ENCODE peak calls at places on chromosomes 3 and 15, in four cellular contexts. Q is heart left ventricle, U is GM10248, L is progenitor cell of endocrine pancreas. M is an unnamed sample.

GRCh38 chr3:43953814-43954241 is 263.1 kb downstream of the ABHD5 start:
- DNase-seq in L (no peak), Q (no peak), U (no peak), M (peak)

GRCh38 chr15:100383302-100384107 is 41.7 kb upstream of the ADAMTS17 start:
- DNase-seq in Q (no peak), U (no peak), L (no peak), M (peak)

GRCh38 chr3:139301183-139301582 is 42.6 kb upstream of the MRPS22 start:
- DNase-seq in Q (no peak), L (no peak), U (no peak), M (no peak)

GRCh38 chr3:71521940-71522876 is 61.3 kb downstream of the FOXP1 start:
- DNase-seq in L (no peak), U (no peak), Q (peak), M (peak)

GRCh38 chr15:69031013-69032001 is 16.8 kb downstream of the NOX5 start:
- DNase-seq in Q (peak), L (peak), U (peak), M (peak)

GRCh38 chr3:175940243-175940642 is 1081.1 kb downstream of the NAALADL2 start:
- DNase-seq in L (no peak), U (no peak), Q (no peak), M (no peak)

GRCh38 chr15:22265961-22266360 is 185.6 kb downstream of the OR4M2 start:
- DNase-seq in Q (no peak), L (no peak), U (no peak), M (no peak)

GRCh38 chr3:17133637-17134545 is 249.1 kb downstream of the PLCL2 start:
- DNase-seq in L (no peak), U (no peak), Q (no peak), M (no peak)

GRCh38 chr15:77002954-77003912 is 8.3 kb downstream of the PSTPIP1 start:
- DNase-seq in U (peak), Q (peak), L (no peak), M (no peak)

GRCh38 chr3:69865920-69866679 is 126.8 kb downstream of the MITF start:
- DNase-seq in U (no peak), Q (peak), L (peak), M (peak)

GRCh38 chr15:75661041-75661778 is 13.5 kb downstream of the SNX33 start:
- DNase-seq in L (no peak), U (no peak), Q (peak), M (peak)

GRCh38 chr3:194534243-194534642 is 47.4 kb upstream of the ATP13A3 start:
- DNase-seq in U (no peak), Q (no peak), L (no peak), M (no peak)

GRCh38 chr3:13887746-13888300 is 8.0 kb upstream of the WNT7A start:
- DNase-seq in L (no peak), Q (no peak), U (no peak), M (no peak)

GRCh38 chr3:124084398-124084881 is 92.5 kb upstream of the ROPN1 start:
- DNase-seq in Q (no peak), U (no peak), L (no peak), M (no peak)

GRCh38 chr15:62163847-62164499 is 1.1 kb downstream of the C2CD4B start:
- DNase-seq in U (no peak), L (peak), Q (no peak), M (peak)

GRCh38 chr3:114329823-114330222 is 36.0 kb downstream of the TIGIT start:
- DNase-seq in U (no peak), Q (no peak), L (no peak), M (no peak)

GRCh38 chr15:71252036-71252898 is 137.0 kb downstream of the THSD4 start:
- DNase-seq in U (no peak), L (no peak), Q (peak), M (no peak)

GRCh38 chr3:60294181-60294580 is 957.1 kb downstream of the FHIT start:
- DNase-seq in U (no peak), Q (no peak), L (no peak), M (no peak)

GRCh38 chr15:31387483-31388118 is 61.0 kb downstream of the KLF13 start:
- DNase-seq in L (no peak), Q (peak), U (no peak), M (peak)

GRCh38 chr3:128482175-128482856 is 10.7 kb downstream of the GATA2 start:
- DNase-seq in Q (no peak), L (no peak), U (no peak), M (no peak)

GRCh38 chr3:31341130-31341529 is 191.6 kb upstream of the STT3B start:
- DNase-seq in L (no peak), Q (no peak), U (no peak), M (peak)

GRCh38 chr3:12097972-12098371 is 60.7 kb downstream of the TIMP4 start:
- DNase-seq in Q (no peak), U (no peak), L (no peak), M (no peak)

GRCh38 chr3:124631727-124632126 is 98.5 kb upstream of the UMPS start:
- DNase-seq in L (no peak), U (no peak), Q (no peak), M (no peak)

GRCh38 chr3:5264896-5265770 is 77.6 kb downstream of the EDEM1 start:
- DNase-seq in L (no peak), Q (no peak), U (no peak), M (no peak)

GRCh38 chr3:46344476-46344875 is 9.4 kb upstream of the CCR2 start:
- DNase-seq in Q (no peak), U (no peak), L (no peak), M (no peak)

GRCh38 chr3:51382076-51382745 is 2.9 kb upstream of the MANF start:
- DNase-seq in L (no peak), Q (no peak), U (no peak), M (no peak)

DNA sequence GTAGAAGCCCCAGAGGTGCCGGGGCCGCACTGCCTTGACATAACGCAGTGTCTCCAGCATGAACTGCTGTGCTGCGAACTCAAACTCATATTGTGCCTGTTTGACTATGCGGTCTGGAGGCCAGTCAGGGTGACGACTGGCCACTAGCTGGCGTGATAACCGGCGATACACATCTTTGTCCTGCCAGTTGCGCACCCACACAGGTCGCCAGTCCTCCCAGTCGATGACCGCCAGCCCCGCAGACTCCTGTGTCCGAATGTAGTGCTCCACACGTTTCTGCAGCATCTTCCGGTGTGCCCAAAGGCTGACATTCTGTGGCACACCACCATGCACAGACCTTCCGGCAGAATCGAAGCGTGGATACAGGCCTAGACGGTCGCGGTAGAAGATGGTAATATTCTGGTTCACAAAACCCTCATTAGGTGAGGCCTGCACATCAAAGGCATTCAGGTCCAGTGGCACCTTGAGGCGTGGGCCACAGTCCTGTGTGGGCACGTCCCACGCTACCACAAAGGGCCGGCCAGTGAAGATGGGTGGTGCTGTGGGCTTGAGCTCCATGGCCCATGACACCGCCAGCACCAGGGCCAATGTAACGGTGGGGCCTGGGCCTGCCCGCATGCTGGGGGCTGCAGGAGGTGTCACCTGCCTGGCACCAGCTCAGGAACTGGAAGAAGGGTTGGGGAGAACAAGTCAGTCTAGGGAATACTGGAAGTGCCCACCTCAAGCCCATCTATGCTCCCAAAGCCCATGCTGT is 2.5 kb downstream of the HYAL2 start:
- DNase-seq in L (no peak), Q (peak), U (no peak), M (no peak)
- TF ChIP-seq CTCF in L (no peak), Q (no peak), U (no peak), M (no peak)

GRCh38 chr3:8503871-8504610 is 2.4 kb downstream of the LMCD1 start:
- DNase-seq in U (peak), Q (no peak), L (no peak), M (no peak)
- TF ChIP-seq CTCF in U (no peak), Q (no peak), L (no peak), M (no peak)

GRCh38 chr15:36278219-36278618 is 301.2 kb upstream of the CDIN1 start:
- DNase-seq in U (no peak), Q (no peak), L (no peak), M (no peak)
- TF ChIP-seq CTCF in U (no peak), Q (peak), L (no peak), M (no peak)

GRCh38 chr3:150312018-150312657 is 96.0 kb upstream of the TSC22D2 start:
- DNase-seq in U (no peak), L (no peak), Q (no peak), M (peak)
- TF ChIP-seq CTCF in U (peak), L (no peak), Q (no peak), M (no peak)

GRCh38 chr3:24680214-24680967 is 185.7 kb upstream of the THRB start:
- DNase-seq in U (peak), Q (peak), L (peak), M (peak)
- TF ChIP-seq CTCF in U (peak), Q (peak), L (peak), M (peak)

GRCh38 chr3:32422943-32423342 is 31.3 kb downstream of the CMTM7 start:
- DNase-seq in L (no peak), Q (no peak), U (no peak), M (no peak)

GRCh38 chr3:32421185-32421584 is 29.5 kb downstream of the CMTM7 start:
- DNase-seq in L (no peak), U (no peak), Q (no peak), M (peak)

GRCh38 chr3:32421991-32422859 is 30.6 kb downstream of the CMTM7 start:
- DNase-seq in Q (peak), L (no peak), U (no peak), M (peak)

GRCh38 chr3:32419766-32420137 is 28.1 kb downstream of the CMTM7 start:
- DNase-seq in U (no peak), L (no peak), Q (no peak), M (no peak)

GRCh38 chr3:32420138-32420981 is 28.7 kb downstream of the CMTM7 start:
- DNase-seq in L (peak), Q (no peak), U (peak), M (peak)
- TF ChIP-seq CTCF in L (peak), Q (no peak), U (no peak), M (peak)